ENCODE peak calls at places on chromosomes 13 and 19, in four cellular contexts. Z is foreskin fibroblast, O is transverse colon, X is PC-3. I is an unnamed sample.

GRCh38 chr13:72255908-72256307 is 388.9 kb upstream of the DACH1 start:
- DNase-seq in Z (peak; percentile 34), O (peak; percentile 42), X (peak; percentile 70), I (peak; percentile 64)

GRCh38 chr19:55494172-55494761 is 6.0 kb downstream of the SSC5D start:
- DNase-seq in Z (peak; percentile 87), O (no peak), X (no peak), I (no peak)

GRCh38 chr13:90918551-90918950 is 428.9 kb upstream of the MIR17HG start:
- DNase-seq in Z (no peak), O (no peak), X (peak; percentile 22), I (peak; percentile 1)

GRCh38 chr19:23771761-23772667 is 13.3 kb upstream of the ZNF681 start:
- DNase-seq in Z (no peak), O (no peak), X (peak; percentile 94), I (peak; percentile 46)

GRCh38 chr13:52359534-52359933 is 46.4 kb downstream of the THSD1 start:
- DNase-seq in Z (peak; percentile 81), O (no peak), X (no peak), I (no peak)

GRCh38 chr13:96809366-96810096 is 184.7 kb downstream of the OXGR1 start:
- DNase-seq in Z (no peak), O (no peak), X (no peak), I (no peak)

GRCh38 chr13:101522607-101523006 is 70.1 kb downstream of the ITGBL1 start:
- DNase-seq in Z (no peak), O (no peak), X (no peak), I (no peak)

GRCh38 chr13:48201044-48201443 is 32.0 kb upstream of the ITM2B start:
- DNase-seq in Z (no peak), O (peak; percentile 21), X (no peak), I (no peak)

GRCh38 chr13:52374873-52375411 is 31.0 kb downstream of the THSD1 start:
- DNase-seq in Z (peak; percentile 32), O (no peak), X (no peak), I (no peak)

GRCh38 chr19:36125557-36125956 is 10.3 kb downstream of the TBCB start:
- DNase-seq in Z (no peak), O (no peak), X (no peak), I (no peak)

GRCh38 chr13:41962994-41963393 is 2.1 kb upstream of the VWA8 start:
- DNase-seq in Z (peak; percentile 16), O (no peak), X (no peak), I (peak; percentile 97)

GRCh38 chr13:31797154-31797775 is 57.9 kb downstream of the RXFP2 start:
- DNase-seq in Z (peak; percentile 76), O (no peak), X (peak; percentile 52), I (peak; percentile 22)

GRCh38 chr13:39765801-39766463 is 110.5 kb downstream of the COG6 start:
- DNase-seq in Z (peak; percentile 66), O (peak; percentile 76), X (peak; percentile 40), I (peak; percentile 46)

GRCh38 chr19:38842439-38843174 is 7.2 kb downstream of the HNRNPL start:
- DNase-seq in Z (no peak), O (peak; percentile 60), X (no peak), I (no peak)

GRCh38 chr13:41402695-41403511 is 54.4 kb upstream of the RGCC start:
- DNase-seq in Z (no peak), O (no peak), X (no peak), I (no peak)

GRCh38 chr19:47156861-47157454 is 26.3 kb downstream of the SAE1 start:
- DNase-seq in Z (peak; percentile 47), O (no peak), X (no peak), I (no peak)

GRCh38 chr19:23558541-23558940 is 128.5 kb downstream of the ZNF675 start:
- DNase-seq in Z (no peak), O (no peak), X (peak; percentile 72), I (no peak)

GRCh38 chr13:113448545-113448884 is 4.8 kb downstream of the ADPRHL1 start:
- DNase-seq in Z (no peak), O (peak; percentile 47), X (peak; percentile 23), I (no peak)

GRCh38 chr13:45954861-45955595 is 97.5 kb downstream of the ZC3H13 start:
- DNase-seq in Z (no peak), O (no peak), X (no peak), I (no peak)

GRCh38 chr19:42357290-42357689 is 31.9 kb downstream of the MEGF8 start:
- DNase-seq in Z (no peak), O (no peak), X (no peak), I (no peak)

GRCh38 chr13:74825170-74825948 is 656.6 kb downstream of the TBC1D4 start:
- DNase-seq in Z (peak; percentile 92), O (no peak), X (peak; percentile 84), I (peak; percentile 86)

GRCh38 chr19:40414536-40415535 is 1.7 kb upstream of the PRX start:
- DNase-seq in Z (no peak), O (no peak), X (no peak), I (no peak)

GRCh38 chr19:13932911-13933393 is 5.3 kb downstream of the PODNL1 start:
- DNase-seq in Z (no peak), O (no peak), X (no peak), I (no peak)

GRCh38 chr13:70108276-70108845 is at the start of gene KLHL1:
- DNase-seq in Z (no peak), O (no peak), X (no peak), I (no peak)

GRCh38 chr19:55529636-55530230 is 7.2 kb downstream of the SBK2 start:
- DNase-seq in Z (no peak), O (no peak), X (no peak), I (no peak)

GRCh38 chr13:21324793-21325192 is 134.3 kb downstream of the ZDHHC20 start:
- DNase-seq in Z (no peak), O (no peak), X (no peak), I (no peak)

GRCh38 chr13:21330126-21330861 is 128.8 kb downstream of the ZDHHC20 start:
- DNase-seq in Z (peak; percentile 48), O (no peak), X (no peak), I (no peak)

GRCh38 chr13:21326155-21327030 is 132.7 kb downstream of the ZDHHC20 start:
- DNase-seq in Z (peak; percentile 91), O (peak; percentile 33), X (no peak), I (peak; percentile 25)

GRCh38 chr13:21328836-21329477 is 130.1 kb downstream of the ZDHHC20 start:
- DNase-seq in Z (no peak), O (no peak), X (no peak), I (no peak)

GRCh38 chr13:21328201-21328600 is 130.9 kb downstream of the ZDHHC20 start:
- DNase-seq in Z (no peak), O (no peak), X (no peak), I (no peak)
- TF ChIP-seq CTCF in Z (no peak), O (no peak), X (no peak), I (no peak)

GRCh38 chr13:62320129-62320724 is 904.6 kb upstream of the PCDH20 start:
- DNase-seq in Z (peak; percentile 54), O (no peak), X (peak; percentile 49), I (peak; percentile 0)
- TF ChIP-seq CTCF in Z (peak; percentile 16), O (no peak), X (peak; percentile 60), I (peak; percentile 66)

GRCh38 chr19:17419154-17419490 is 725 bp upstream of the MVB12A start:
- DNase-seq in Z (no peak), O (no peak), X (no peak), I (peak; percentile 25)

GRCh38 chr19:17421942-17422341 is 2.1 kb downstream of the MVB12A start:
- DNase-seq in Z (no peak), O (no peak), X (no peak), I (no peak)

GRCh38 chr19:17418710-17419109 is 1.1 kb upstream of the MVB12A start:
- DNase-seq in Z (no peak), O (no peak), X (no peak), I (no peak)

GRCh38 chr19:17419491-17420266 is at the start of gene MVB12A:
- DNase-seq in Z (peak; percentile 100), O (peak; percentile 97), X (peak; percentile 99), I (peak; percentile 98)

DNA sequence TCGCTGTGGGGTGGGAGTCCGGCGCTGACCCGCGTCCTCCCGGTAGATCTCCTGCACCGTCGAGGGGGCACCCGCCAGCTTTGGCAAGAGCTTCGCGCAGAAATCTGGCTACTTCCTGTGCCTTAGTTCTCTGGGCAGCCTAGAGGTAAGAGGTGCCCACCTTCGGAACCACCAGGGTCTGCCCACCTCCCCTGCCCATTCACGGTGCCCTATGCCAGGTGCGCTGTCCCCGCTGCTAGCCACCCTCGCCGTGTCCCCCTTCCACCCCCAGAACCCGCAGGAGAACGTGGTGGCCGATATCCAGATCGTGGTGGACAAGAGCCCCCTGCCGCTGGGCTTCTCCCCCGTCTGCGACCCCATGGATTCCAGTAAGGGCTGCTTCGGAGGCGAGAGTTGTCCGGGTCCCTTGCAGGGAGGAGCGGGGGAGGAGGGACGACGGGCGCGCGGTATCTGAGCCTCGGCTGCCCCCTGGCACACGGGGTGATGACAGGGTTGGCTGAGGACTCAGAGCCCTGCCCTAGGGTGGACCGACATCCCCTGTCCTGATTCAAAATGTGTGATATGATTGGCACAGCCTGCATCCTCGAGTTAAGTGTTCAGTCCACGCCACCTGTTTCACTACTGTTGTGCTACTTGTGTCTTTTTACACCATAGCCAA is 549 bp downstream of the MVB12A start:
- DNase-seq in Z (peak; percentile 62), O (peak; percentile 51), X (peak; percentile 38), I (peak; percentile 20)
- TF ChIP-seq CTCF in Z (no peak), O (peak; percentile 9), X (no peak), I (peak; percentile 33)

DNA sequence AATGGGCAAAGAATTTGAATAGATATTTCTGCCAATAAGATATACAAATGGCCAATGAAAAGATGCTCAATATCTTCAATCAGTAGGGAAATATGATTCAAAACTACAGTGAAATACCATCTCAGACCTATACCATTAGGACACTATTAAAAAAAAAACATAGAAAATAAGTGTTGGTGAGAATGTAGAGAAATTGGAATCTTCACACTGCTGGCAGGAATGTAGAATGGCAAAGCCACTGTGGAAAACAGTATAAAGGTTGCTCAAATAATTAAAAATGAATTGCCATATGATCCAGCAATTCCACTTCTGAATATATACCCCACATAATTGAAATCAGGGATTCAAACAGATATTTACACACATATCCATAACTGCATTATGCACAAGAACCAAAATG is 88.1 kb upstream of the STARD13 start:
- DNase-seq in Z (no peak), O (no peak), X (no peak), I (no peak)
- TF ChIP-seq CTCF in Z (peak; percentile 3), O (no peak), X (no peak), I (no peak)